ENCODE peak calls at places on chromosomes 12 and 14, in eight cellular contexts. O is Right ventricle myocardium superior; M is CD4-positive, alpha-beta T cell; S is fibroblast of pulmonary artery; W is aorta; I is T follicular helper cell; X is activated CD4-positive, CD25-positive, alpha-beta regulatory T cell; V is astrocyte of the spinal cord. A is an unnamed sample.

GRCh38 chr12:14774074-14774943 is 29.0 kb downstream of the WBP11 start:
- DNase-seq in O (peak), M (peak), S (peak), W (peak), I (peak), X (peak), V (peak), A (peak)

GRCh38 chr12:6752181-6752930 is 585 bp downstream of the MLF2 start:
- DNase-seq in O (no peak), M (no peak), S (peak), W (peak), I (peak), X (no peak), V (peak), A (no peak)

GRCh38 chr12:119749666-119750065 is 81.7 kb downstream of the PRKAB1 start:
- DNase-seq in O (no peak), M (no peak), S (peak), W (no peak), I (no peak), X (no peak), V (peak), A (no peak)

GRCh38 chr14:103633391-103633790 is 4.4 kb downstream of the KLC1 start:
- DNase-seq in O (no peak), M (no peak), S (no peak), W (no peak), I (no peak), X (no peak), V (no peak), A (no peak)

GRCh38 chr14:43003845-43004244 is 1397.2 kb downstream of the LRFN5 start:
- DNase-seq in O (no peak), M (no peak), S (peak), W (no peak), I (no peak), X (no peak), V (peak), A (no peak)

GRCh38 chr12:92674500-92674899 is 28.3 kb upstream of the PLEKHG7 start:
- DNase-seq in O (peak), M (no peak), S (no peak), W (no peak), I (no peak), X (no peak), V (no peak), A (no peak)

GRCh38 chr12:32535260-32535999 is 136.1 kb downstream of the FGD4 start:
- DNase-seq in O (peak), M (no peak), S (peak), W (peak), I (no peak), X (no peak), V (peak), A (peak)

GRCh38 chr12:5473076-5473475 is 41.2 kb downstream of the NTF3 start:
- DNase-seq in O (no peak), M (no peak), S (peak), W (no peak), I (no peak), X (no peak), V (no peak), A (no peak)

GRCh38 chr12:6500466-6500865 is 6.6 kb downstream of the NCAPD2 start:
- DNase-seq in O (no peak), M (no peak), S (no peak), W (no peak), I (no peak), X (no peak), V (no peak), A (no peak)

GRCh38 chr12:67274186-67274585 is 5.0 kb downstream of the CAND1 start:
- DNase-seq in O (no peak), M (no peak), S (no peak), W (no peak), I (no peak), X (no peak), V (no peak), A (no peak)